ENCODE peak calls at places on chromosomes 4 and X, in five cellular contexts. One of them, this sample, is unnamed.
A peak's percentile ranks its signal among the peaks of the same experiment; 100 is the strongest.

GRCh38 chrX:95878874-95879273 is 805.8 kb upstream of the DIAPH2 start:
- DNase-seq in GM06990: no peak
- DNase-seq in CD4-positive, alpha-beta T cell: no peak
- DNase-seq in progenitor cell of endocrine pancreas: no peak
- DNase-seq in Caco-2: no peak
- DNase-seq in this sample: no peak

GRCh38 chr4:159552979-159553768 is 450.3 kb downstream of the RAPGEF2 start:
- DNase-seq in GM06990: no peak
- DNase-seq in CD4-positive, alpha-beta T cell: no peak
- DNase-seq in progenitor cell of endocrine pancreas: no peak
- DNase-seq in Caco-2: no peak
- DNase-seq in this sample: no peak

GRCh38 chr4:86613734-86614133 is 19.6 kb downstream of the PTPN13 start:
- DNase-seq in GM06990: no peak
- DNase-seq in CD4-positive, alpha-beta T cell: no peak
- DNase-seq in progenitor cell of endocrine pancreas: no peak
- DNase-seq in Caco-2: no peak
- DNase-seq in this sample: no peak

GRCh38 chrX:154750301-154751120 is at the start of gene GAB3:
- DNase-seq in GM06990: peak; percentile 48
- DNase-seq in CD4-positive, alpha-beta T cell: no peak
- DNase-seq in progenitor cell of endocrine pancreas: peak; percentile 14
- DNase-seq in Caco-2: peak; percentile 20
- DNase-seq in this sample: peak; percentile 39

GRCh38 chr4:152864361-152864760 is 71.8 kb upstream of the FHDC1 start:
- DNase-seq in GM06990: no peak
- DNase-seq in CD4-positive, alpha-beta T cell: no peak
- DNase-seq in progenitor cell of endocrine pancreas: no peak
- DNase-seq in Caco-2: no peak
- DNase-seq in this sample: no peak

GRCh38 chrX:12947545-12948235 is 27.2 kb upstream of the TMSB4X start:
- DNase-seq in GM06990: no peak
- DNase-seq in CD4-positive, alpha-beta T cell: no peak
- DNase-seq in progenitor cell of endocrine pancreas: no peak
- DNase-seq in Caco-2: no peak
- DNase-seq in this sample: no peak

GRCh38 chr4:14783011-14783877 is 219.0 kb upstream of the CPEB2 start:
- DNase-seq in GM06990: peak; percentile 48
- DNase-seq in CD4-positive, alpha-beta T cell: no peak
- DNase-seq in progenitor cell of endocrine pancreas: no peak
- DNase-seq in Caco-2: no peak
- DNase-seq in this sample: peak; percentile 9

GRCh38 chr4:8281519-8282133 is 12.1 kb downstream of the HTRA3 start:
- DNase-seq in GM06990: no peak
- DNase-seq in CD4-positive, alpha-beta T cell: no peak
- DNase-seq in progenitor cell of endocrine pancreas: no peak
- DNase-seq in Caco-2: no peak
- DNase-seq in this sample: no peak

GRCh38 chrX:87272491-87272890 is 245.1 kb upstream of the KLHL4 start:
- DNase-seq in GM06990: no peak
- DNase-seq in CD4-positive, alpha-beta T cell: no peak
- DNase-seq in progenitor cell of endocrine pancreas: no peak
- DNase-seq in Caco-2: no peak
- DNase-seq in this sample: no peak

GRCh38 chrX:111435469-111435868 is 23.5 kb upstream of the DCX start:
- DNase-seq in GM06990: no peak
- DNase-seq in CD4-positive, alpha-beta T cell: no peak
- DNase-seq in progenitor cell of endocrine pancreas: no peak
- DNase-seq in Caco-2: no peak
- DNase-seq in this sample: no peak

GRCh38 chrX:13755254-13755653 is 20.7 kb downstream of the OFD1 start:
- DNase-seq in GM06990: no peak
- DNase-seq in CD4-positive, alpha-beta T cell: no peak
- DNase-seq in progenitor cell of endocrine pancreas: no peak
- DNase-seq in Caco-2: peak; percentile 14
- DNase-seq in this sample: no peak

GRCh38 chr4:55859711-55860110 is 6.3 kb downstream of the EXOC1 start:
- DNase-seq in GM06990: no peak
- DNase-seq in CD4-positive, alpha-beta T cell: no peak
- DNase-seq in progenitor cell of endocrine pancreas: no peak
- DNase-seq in Caco-2: no peak
- DNase-seq in this sample: no peak

GRCh38 chr4:61532324-61532723 is 332.2 kb downstream of the ADGRL3 start:
- DNase-seq in GM06990: no peak
- DNase-seq in CD4-positive, alpha-beta T cell: no peak
- DNase-seq in progenitor cell of endocrine pancreas: no peak
- DNase-seq in Caco-2: no peak
- DNase-seq in this sample: no peak

GRCh38 chr4:121898150-121898549 is 27.9 kb upstream of the BBS7 start:
- DNase-seq in GM06990: no peak
- DNase-seq in CD4-positive, alpha-beta T cell: no peak
- DNase-seq in progenitor cell of endocrine pancreas: no peak
- DNase-seq in Caco-2: no peak
- DNase-seq in this sample: no peak

GRCh38 chr4:24211821-24212220 is 322.0 kb upstream of the PPARGC1A start:
- DNase-seq in GM06990: no peak
- DNase-seq in CD4-positive, alpha-beta T cell: no peak
- DNase-seq in progenitor cell of endocrine pancreas: no peak
- DNase-seq in Caco-2: no peak
- DNase-seq in this sample: no peak

GRCh38 chrX:10636337-10636736 is 16.0 kb upstream of the MID1 start:
- DNase-seq in GM06990: no peak
- DNase-seq in CD4-positive, alpha-beta T cell: no peak
- DNase-seq in progenitor cell of endocrine pancreas: no peak
- DNase-seq in Caco-2: peak; percentile 51
- DNase-seq in this sample: no peak

GRCh38 chrX:53223068-53223693 is 1.8 kb downstream of the KDM5C start:
- DNase-seq in GM06990: no peak
- DNase-seq in CD4-positive, alpha-beta T cell: no peak
- DNase-seq in progenitor cell of endocrine pancreas: no peak
- DNase-seq in Caco-2: no peak
- DNase-seq in this sample: no peak

GRCh38 chrX:70433848-70434351 is 10.7 kb upstream of the DLG3 start:
- DNase-seq in GM06990: peak; percentile 80
- DNase-seq in CD4-positive, alpha-beta T cell: peak; percentile 65
- DNase-seq in progenitor cell of endocrine pancreas: peak; percentile 60
- DNase-seq in Caco-2: peak; percentile 84
- DNase-seq in this sample: peak; percentile 84

GRCh38 chr4:80207172-80207583 is 9.9 kb downstream of the PRDM8 start:
- DNase-seq in GM06990: no peak
- DNase-seq in CD4-positive, alpha-beta T cell: no peak
- DNase-seq in progenitor cell of endocrine pancreas: no peak
- DNase-seq in Caco-2: no peak
- DNase-seq in this sample: no peak

GRCh38 chrX:37350034-37350365 is 836 bp downstream of the PRRG1 start:
- DNase-seq in GM06990: no peak
- DNase-seq in CD4-positive, alpha-beta T cell: no peak
- DNase-seq in progenitor cell of endocrine pancreas: no peak
- DNase-seq in Caco-2: no peak
- DNase-seq in this sample: no peak

GRCh38 chr4:1305781-1306455 is 16.2 kb downstream of the MAEA start:
- DNase-seq in GM06990: no peak
- DNase-seq in CD4-positive, alpha-beta T cell: no peak
- DNase-seq in progenitor cell of endocrine pancreas: no peak
- DNase-seq in Caco-2: no peak
- DNase-seq in this sample: no peak

GRCh38 chr4:6345866-6346265 is 76.2 kb downstream of the WFS1 start:
- DNase-seq in GM06990: no peak
- DNase-seq in CD4-positive, alpha-beta T cell: no peak
- DNase-seq in progenitor cell of endocrine pancreas: no peak
- DNase-seq in Caco-2: no peak
- DNase-seq in this sample: no peak

GRCh38 chr4:147138171-147138570 is 192.5 kb upstream of the TTC29 start:
- DNase-seq in GM06990: no peak
- DNase-seq in CD4-positive, alpha-beta T cell: no peak
- DNase-seq in progenitor cell of endocrine pancreas: no peak
- DNase-seq in Caco-2: no peak
- DNase-seq in this sample: no peak

GRCh38 chrX:123833387-123833786 is 26.5 kb upstream of the XIAP start:
- DNase-seq in GM06990: peak; percentile 27
- DNase-seq in CD4-positive, alpha-beta T cell: peak; percentile 45
- DNase-seq in progenitor cell of endocrine pancreas: peak; percentile 30
- DNase-seq in Caco-2: peak; percentile 73
- DNase-seq in this sample: peak; percentile 71

GRCh38 chr4:658031-658667 is 15.9 kb downstream of the ATP5ME start:
- DNase-seq in GM06990: no peak
- DNase-seq in CD4-positive, alpha-beta T cell: no peak
- DNase-seq in progenitor cell of endocrine pancreas: no peak
- DNase-seq in Caco-2: no peak
- DNase-seq in this sample: no peak

GRCh38 chr4:85756938-85757337 is 282.0 kb downstream of the ARHGAP24 start:
- DNase-seq in GM06990: no peak
- DNase-seq in CD4-positive, alpha-beta T cell: no peak
- DNase-seq in progenitor cell of endocrine pancreas: no peak
- DNase-seq in Caco-2: peak; percentile 38
- DNase-seq in this sample: peak; percentile 17

GRCh38 chrX:153646620-153647373 is at the start of gene DUSP9:
- DNase-seq in GM06990: no peak
- DNase-seq in CD4-positive, alpha-beta T cell: no peak
- DNase-seq in progenitor cell of endocrine pancreas: peak; percentile 58
- DNase-seq in Caco-2: peak; percentile 74
- DNase-seq in this sample: no peak

GRCh38 chrX:29728639-29729038 is 486.7 kb upstream of the MAGEB2 start:
- DNase-seq in GM06990: no peak
- DNase-seq in CD4-positive, alpha-beta T cell: no peak
- DNase-seq in progenitor cell of endocrine pancreas: no peak
- DNase-seq in Caco-2: no peak
- DNase-seq in this sample: no peak

GRCh38 chrX:71143508-71143907 is 1.1 kb upstream of the NLGN3 start:
- DNase-seq in GM06990: no peak
- DNase-seq in CD4-positive, alpha-beta T cell: no peak
- DNase-seq in progenitor cell of endocrine pancreas: no peak
- DNase-seq in Caco-2: no peak
- DNase-seq in this sample: no peak

GRCh38 chr4:41505161-41505653 is 32.8 kb upstream of the LIMCH1 start:
- DNase-seq in GM06990: no peak
- DNase-seq in CD4-positive, alpha-beta T cell: no peak
- DNase-seq in progenitor cell of endocrine pancreas: no peak
- DNase-seq in Caco-2: no peak
- DNase-seq in this sample: no peak

GRCh38 chr4:141797966-141798365 is 161.6 kb downstream of the IL15 start:
- DNase-seq in GM06990: no peak
- DNase-seq in CD4-positive, alpha-beta T cell: no peak
- DNase-seq in progenitor cell of endocrine pancreas: no peak
- DNase-seq in Caco-2: no peak
- DNase-seq in this sample: no peak

GRCh38 chrX:44314259-44314734 is 29.2 kb downstream of the EFHC2 start:
- DNase-seq in GM06990: no peak
- DNase-seq in CD4-positive, alpha-beta T cell: no peak
- DNase-seq in progenitor cell of endocrine pancreas: no peak
- DNase-seq in Caco-2: peak; percentile 1
- DNase-seq in this sample: no peak

GRCh38 chrX:147978931-147979330 is 2.2 kb upstream of the FMR1NB start:
- DNase-seq in GM06990: no peak
- DNase-seq in CD4-positive, alpha-beta T cell: no peak
- DNase-seq in progenitor cell of endocrine pancreas: no peak
- DNase-seq in Caco-2: no peak
- DNase-seq in this sample: no peak

GRCh38 chr4:16860506-16860905 is 37.9 kb downstream of the LDB2 start:
- DNase-seq in GM06990: no peak
- DNase-seq in CD4-positive, alpha-beta T cell: no peak
- DNase-seq in progenitor cell of endocrine pancreas: no peak
- DNase-seq in Caco-2: no peak
- DNase-seq in this sample: no peak

GRCh38 chrX:108177321-108177990 is 85.9 kb downstream of the ATG4A start:
- DNase-seq in GM06990: no peak
- DNase-seq in CD4-positive, alpha-beta T cell: no peak
- DNase-seq in progenitor cell of endocrine pancreas: no peak
- DNase-seq in Caco-2: no peak
- DNase-seq in this sample: no peak

DNA sequence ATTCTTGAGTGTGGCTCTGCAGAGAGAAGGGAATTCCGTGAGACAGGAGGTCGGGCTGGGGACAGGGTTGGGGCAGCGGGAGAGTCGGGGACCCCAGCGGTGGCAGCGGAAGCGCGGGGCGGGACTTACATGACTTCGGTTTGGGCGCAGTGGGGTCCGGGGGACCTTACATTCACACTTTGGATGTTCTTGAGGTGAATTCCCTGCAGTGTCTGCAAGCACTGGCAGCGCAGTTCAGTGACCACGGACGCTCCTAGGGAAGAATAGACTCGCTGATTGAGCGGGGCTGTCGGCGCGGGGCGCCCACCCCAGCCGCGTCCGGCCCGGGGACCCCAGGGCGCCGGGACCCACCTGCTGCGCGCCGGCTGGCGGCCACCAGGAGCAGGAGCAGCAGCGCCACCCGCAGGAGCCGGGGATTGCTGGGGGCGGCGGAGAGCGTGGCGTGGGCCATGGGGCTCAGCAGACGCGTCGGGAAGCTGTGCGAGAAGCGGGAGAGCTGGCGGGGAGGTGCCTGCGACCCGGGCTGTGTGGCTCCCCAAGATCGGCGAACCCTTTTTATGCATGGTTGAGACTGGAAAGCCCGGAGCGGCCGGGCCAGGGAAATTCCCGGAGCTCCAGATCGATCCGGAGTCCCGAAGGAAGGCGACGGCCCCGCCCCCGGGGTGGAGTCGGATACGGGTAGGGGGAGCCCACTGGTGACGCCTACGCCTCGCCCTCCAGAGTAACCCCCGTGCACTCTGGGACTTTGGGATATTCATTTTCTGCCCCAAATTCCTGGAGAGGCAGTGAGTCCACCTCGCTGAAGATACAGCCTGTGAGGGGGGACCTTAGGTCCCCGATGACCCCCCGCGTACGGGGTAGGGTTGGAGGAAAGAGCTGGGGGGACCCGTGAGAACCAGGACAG is at the start of gene CXCL3:
- DNase-seq in GM06990: peak; percentile 13
- DNase-seq in CD4-positive, alpha-beta T cell: no peak
- DNase-seq in progenitor cell of endocrine pancreas: peak; percentile 61
- DNase-seq in Caco-2: peak; percentile 75
- DNase-seq in this sample: peak; percentile 53
- TF ChIP-seq CTCF in GM06990: no peak
- TF ChIP-seq CTCF in CD4-positive, alpha-beta T cell: no peak
- TF ChIP-seq CTCF in progenitor cell of endocrine pancreas: peak; percentile 65
- TF ChIP-seq CTCF in Caco-2: no peak
- TF ChIP-seq CTCF in this sample: peak; percentile 8

GRCh38 chr4:25863347-25863784 is 578 bp upstream of the SEL1L3 start:
- DNase-seq in GM06990: no peak
- DNase-seq in CD4-positive, alpha-beta T cell: no peak
- DNase-seq in progenitor cell of endocrine pancreas: peak; percentile 56
- DNase-seq in Caco-2: peak; percentile 26
- DNase-seq in this sample: peak; percentile 49
- TF ChIP-seq CTCF in GM06990: peak; percentile 49
- TF ChIP-seq CTCF in CD4-positive, alpha-beta T cell: no peak
- TF ChIP-seq CTCF in progenitor cell of endocrine pancreas: peak; percentile 69
- TF ChIP-seq CTCF in Caco-2: peak; percentile 25
- TF ChIP-seq CTCF in this sample: no peak

GRCh38 chrX:136201601-136202000 is 49.6 kb downstream of the MAP7D3 start:
- DNase-seq in GM06990: no peak
- DNase-seq in CD4-positive, alpha-beta T cell: no peak
- DNase-seq in progenitor cell of endocrine pancreas: no peak
- DNase-seq in Caco-2: no peak
- DNase-seq in this sample: no peak
- TF ChIP-seq CTCF in GM06990: no peak
- TF ChIP-seq CTCF in CD4-positive, alpha-beta T cell: no peak
- TF ChIP-seq CTCF in progenitor cell of endocrine pancreas: no peak
- TF ChIP-seq CTCF in Caco-2: no peak
- TF ChIP-seq CTCF in this sample: no peak

GRCh38 chr4:37243722-37244582 is 591 bp upstream of the NWD2 start:
- DNase-seq in GM06990: no peak
- DNase-seq in CD4-positive, alpha-beta T cell: no peak
- DNase-seq in progenitor cell of endocrine pancreas: peak; percentile 52
- DNase-seq in Caco-2: peak; percentile 2
- DNase-seq in this sample: peak; percentile 36
- TF ChIP-seq CTCF in GM06990: no peak
- TF ChIP-seq CTCF in CD4-positive, alpha-beta T cell: no peak
- TF ChIP-seq CTCF in progenitor cell of endocrine pancreas: peak; percentile 76
- TF ChIP-seq CTCF in Caco-2: no peak
- TF ChIP-seq CTCF in this sample: no peak

GRCh38 chr4:167452922-167453321 is 218.6 kb upstream of the SPOCK3 start:
- DNase-seq in GM06990: no peak
- DNase-seq in CD4-positive, alpha-beta T cell: no peak
- DNase-seq in progenitor cell of endocrine pancreas: no peak
- DNase-seq in Caco-2: no peak
- DNase-seq in this sample: no peak
- TF ChIP-seq CTCF in GM06990: no peak
- TF ChIP-seq CTCF in CD4-positive, alpha-beta T cell: no peak
- TF ChIP-seq CTCF in progenitor cell of endocrine pancreas: no peak
- TF ChIP-seq CTCF in Caco-2: no peak
- TF ChIP-seq CTCF in this sample: no peak